ENCODE peak calls at places on chromosomes 12 and 14, in seven cellular contexts. A is H1, K is HepG2, E is K562, X is GM12878, M is GM12892, L is SK-N-SH. Y is an unnamed sample.

GRCh38 chr14:93025055-93025454 is 90.7 kb downstream of the ITPK1 start:
- DNase-seq in A (no peak), K (no peak), E (no peak), X (no peak), M (no peak), L (no peak), Y (no peak)

GRCh38 chr12:62882696-62883095 is 52.3 kb downstream of the PPM1H start:
- DNase-seq in A (no peak), K (no peak), E (no peak), X (no peak), M (no peak), L (no peak), Y (no peak)

GRCh38 chr14:103561381-103562134 is 899 bp downstream of the BAG5 start:
- DNase-seq in A (no peak), K (peak; percentile 27), E (no peak), X (no peak), M (peak; percentile 55), L (peak; percentile 74), Y (peak; percentile 59)

GRCh38 chr14:53032161-53032803 is 81.4 kb upstream of the FERMT2 start:
- DNase-seq in A (no peak), K (peak; percentile 69), E (no peak), X (no peak), M (no peak), L (no peak), Y (no peak)

GRCh38 chr12:92445253-92446081 is 257.3 kb upstream of the PLEKHG7 start:
- DNase-seq in A (no peak), K (no peak), E (no peak), X (peak; percentile 97), M (no peak), L (no peak), Y (no peak)

GRCh38 chr12:56626691-56627090 is 3.4 kb downstream of the BAZ2A start:
- DNase-seq in A (no peak), K (no peak), E (no peak), X (no peak), M (no peak), L (no peak), Y (no peak)

GRCh38 chr12:94704452-94704871 is 54.1 kb upstream of the TMCC3 start:
- DNase-seq in A (no peak), K (peak; percentile 29), E (no peak), X (no peak), M (no peak), L (no peak), Y (no peak)

GRCh38 chr14:47060050-47060449 is 408.5 kb upstream of the RPL10L start:
- DNase-seq in A (no peak), K (no peak), E (no peak), X (no peak), M (no peak), L (no peak), Y (no peak)

GRCh38 chr14:27528328-27528727 is 930.5 kb upstream of the NOVA1 start:
- DNase-seq in A (no peak), K (peak; percentile 21), E (no peak), X (no peak), M (no peak), L (peak; percentile 37), Y (no peak)

GRCh38 chr12:95083938-95084337 is 10.5 kb upstream of the NR2C1 start:
- DNase-seq in A (no peak), K (no peak), E (no peak), X (no peak), M (no peak), L (no peak), Y (no peak)

GRCh38 chr12:90899456-90900182 is 55.4 kb downstream of the CCER1 start:
- DNase-seq in A (no peak), K (no peak), E (no peak), X (no peak), M (no peak), L (no peak), Y (no peak)

GRCh38 chr14:50875359-50876090 is 3.7 kb downstream of the ABHD12B start:
- DNase-seq in A (no peak), K (peak; percentile 96), E (no peak), X (peak; percentile 78), M (no peak), L (no peak), Y (peak; percentile 42)

GRCh38 chr12:50107416-50108268 is 3.8 kb downstream of the GPD1 start:
- DNase-seq in A (no peak), K (no peak), E (no peak), X (no peak), M (no peak), L (no peak), Y (no peak)

GRCh38 chr12:63880742-63881141 is 36.2 kb downstream of the SRGAP1 start:
- DNase-seq in A (no peak), K (no peak), E (no peak), X (no peak), M (no peak), L (no peak), Y (no peak)

GRCh38 chr12:85280138-85280983 is at the start of gene ALX1:
- DNase-seq in A (peak; percentile 87), K (no peak), E (no peak), X (no peak), M (no peak), L (peak; percentile 75), Y (no peak)

GRCh38 chr14:20836668-20837338 is 34.2 kb upstream of the RNASE1 start:
- DNase-seq in A (no peak), K (peak; percentile 63), E (no peak), X (no peak), M (no peak), L (no peak), Y (no peak)

GRCh38 chr14:64198486-64198885 is 95.7 kb downstream of the ESR2 start:
- DNase-seq in A (no peak), K (no peak), E (no peak), X (no peak), M (no peak), L (no peak), Y (no peak)

GRCh38 chr12:117333331-117334000 is 28.0 kb downstream of the NOS1 start:
- DNase-seq in A (no peak), K (no peak), E (no peak), X (no peak), M (no peak), L (peak; percentile 52), Y (no peak)

GRCh38 chr12:29725587-29726320 is 58.0 kb downstream of the TMTC1 start:
- DNase-seq in A (no peak), K (no peak), E (no peak), X (peak; percentile 54), M (no peak), L (peak; percentile 26), Y (no peak)

GRCh38 chr12:79546461-79547043 is 144.2 kb downstream of the PAWR start:
- DNase-seq in A (no peak), K (no peak), E (no peak), X (no peak), M (no peak), L (no peak), Y (no peak)

GRCh38 chr14:59482471-59483331 is 1.5 kb downstream of the L3HYPDH start:
- DNase-seq in A (no peak), K (peak; percentile 58), E (peak; percentile 16), X (no peak), M (no peak), L (no peak), Y (no peak)

GRCh38 chr12:52615208-52615868 is 3.0 kb downstream of the KRT73 start:
- DNase-seq in A (peak; percentile 23), K (no peak), E (no peak), X (no peak), M (no peak), L (no peak), Y (no peak)

GRCh38 chr12:89247541-89247942 is 104.8 kb downstream of the DUSP6 start:
- DNase-seq in A (no peak), K (peak; percentile 36), E (no peak), X (no peak), M (no peak), L (peak; percentile 22), Y (no peak)

DNA sequence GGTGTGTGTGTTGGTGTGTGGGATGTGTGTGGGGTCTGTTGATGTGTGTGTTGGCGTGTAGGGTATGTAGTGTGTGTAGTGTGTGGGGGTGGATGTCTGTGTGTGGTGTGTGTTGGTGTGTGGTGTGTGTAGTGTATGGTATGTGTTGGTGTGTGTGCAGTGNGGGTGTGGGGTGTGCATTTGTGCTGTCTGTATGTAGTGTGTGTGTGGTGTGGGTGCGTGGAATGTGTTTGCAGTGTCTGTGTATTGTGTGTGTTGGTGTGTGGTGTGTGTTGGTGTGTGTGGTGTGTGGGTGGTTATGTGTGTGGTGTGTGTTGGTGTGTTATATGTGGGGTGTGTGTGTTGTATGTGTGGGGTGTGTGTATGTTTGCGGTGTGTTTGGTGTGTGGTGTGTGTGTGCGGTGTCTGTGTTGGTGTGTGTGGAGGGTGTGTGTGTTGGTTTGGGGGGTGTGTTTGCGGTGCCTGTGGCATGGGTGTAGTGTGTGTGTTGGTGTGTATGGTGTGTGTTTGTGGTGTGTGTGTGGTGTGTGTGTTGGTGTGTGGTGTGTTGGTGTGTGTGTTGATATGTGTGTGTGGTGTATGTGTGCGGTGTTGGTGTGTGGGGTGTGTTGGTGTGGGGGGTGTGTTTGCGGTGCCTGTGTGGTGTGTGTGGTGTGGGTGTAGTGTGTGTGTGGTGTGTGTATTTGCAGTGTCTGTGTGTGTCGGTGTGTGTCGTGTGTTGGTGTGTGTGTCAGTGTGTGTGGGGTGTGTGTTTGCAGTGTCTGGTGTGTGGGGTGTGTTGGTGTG is 14.7 kb downstream of the MLXIP start:
- DNase-seq in A (no peak), K (no peak), E (no peak), X (no peak), M (no peak), L (no peak), Y (no peak)
- TF ChIP-seq POLR2AphosphoS5 in A (no peak), K (no peak), E (no peak), X (no peak), M (no peak), L (no peak), Y (no peak)

DNA sequence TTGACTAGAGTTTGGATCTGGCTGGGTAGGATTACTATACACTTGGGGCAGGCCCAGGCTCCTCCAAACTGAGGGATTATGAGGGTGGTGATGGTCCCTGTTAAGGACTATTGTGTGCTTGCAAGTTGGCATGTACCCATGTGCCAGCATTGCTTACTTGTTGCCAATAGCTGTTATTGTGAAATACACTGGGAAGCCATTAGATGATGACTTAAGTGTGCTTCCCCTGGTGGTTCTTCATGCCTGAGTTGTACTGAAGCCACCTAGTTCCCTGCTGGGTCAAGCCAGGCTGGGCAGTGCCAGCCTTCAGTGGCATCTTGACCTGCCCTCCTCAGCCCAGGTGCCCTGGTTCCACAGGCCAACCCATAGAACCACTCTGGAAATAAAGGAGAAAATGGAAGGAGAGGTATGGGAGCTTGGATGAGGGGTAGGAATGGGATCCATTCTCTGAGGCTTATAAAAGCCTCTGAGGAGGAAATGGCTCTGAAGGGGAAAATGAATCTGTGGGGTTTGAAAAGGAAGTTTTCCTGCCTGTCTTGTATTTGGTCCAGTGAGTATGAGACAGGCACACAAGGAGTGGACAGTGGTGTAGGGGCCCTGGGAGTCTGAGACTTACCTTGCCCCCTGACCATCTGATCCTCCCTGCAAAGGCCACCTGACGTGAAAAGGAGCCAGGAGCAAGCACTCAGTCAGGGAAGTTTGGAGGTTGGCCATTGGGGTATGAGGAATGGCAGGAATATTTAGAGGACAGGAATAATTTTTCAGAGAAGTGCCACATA is 724 bp downstream of the LTB4R start:
- DNase-seq in A (no peak), K (no peak), E (no peak), X (no peak), M (no peak), L (no peak), Y (no peak)
- TF ChIP-seq TAF1 in A (no peak), K (no peak), E (no peak), X (no peak), M (no peak), L (no peak), Y (no peak)

GRCh38 chr12:106585862-106586534 is 3.2 kb downstream of the RFX4 start:
- DNase-seq in A (peak; percentile 76), K (no peak), E (no peak), X (no peak), M (no peak), L (peak; percentile 47), Y (peak; percentile 10)
- TF ChIP-seq POLR2AphosphoS5 in A (no peak), K (no peak), E (no peak), X (no peak), M (no peak), L (no peak), Y (no peak)

GRCh38 chr14:71122866-71123565 is 215.8 kb downstream of the PCNX1 start:
- DNase-seq in A (no peak), K (no peak), E (no peak), X (no peak), M (no peak), L (no peak), Y (no peak)
- TF ChIP-seq TAF1 in A (no peak), K (no peak), E (no peak), X (no peak), M (no peak), L (no peak), Y (no peak)

Y was measured in GM12891.